ENCODE peak calls at places on chromosomes 2 and 18, in five cellular contexts. O is Peyer's patch; N is GM12891; Y is amniotic stem cell; K is activated naive CD4-positive, alpha-beta T cell treated with anti-CD3 and anti-CD28 coated beads, Interleukin-2, amount 10 ng/mL, durations not matched to agents 7 days and 5 days. D is an unnamed sample.

GRCh38 chr2:225494100-225494459 is 94.6 kb downstream of the NYAP2 start:
- DNase-seq in O (no peak), Y (no peak), K (no peak), N (no peak), D (no peak)

GRCh38 chr18:26159353-26159752 is 25.7 kb downstream of the PSMA8 start:
- DNase-seq in K (no peak), N (no peak), Y (no peak), O (no peak), D (no peak)

GRCh38 chr18:11872479-11873136 is 21.4 kb downstream of the CHMP1B start:
- DNase-seq in N (no peak), Y (no peak), O (no peak), K (no peak), D (no peak)

GRCh38 chr2:163641986-163642385 is 93.8 kb downstream of the FIGN start:
- DNase-seq in K (no peak), Y (no peak), N (no peak), O (no peak), D (no peak)

GRCh38 chr2:119491776-119492525 is 32.3 kb downstream of the SCTR start:
- DNase-seq in O (no peak), N (no peak), Y (no peak), K (no peak), D (no peak)

GRCh38 chr2:241566468-241566867 is 7.9 kb downstream of the BOK start:
- DNase-seq in Y (no peak), O (no peak), N (no peak), K (no peak), D (no peak)

GRCh38 chr2:164803772-164804466 is 37.7 kb downstream of the COBLL1 start:
- DNase-seq in K (no peak), N (no peak), O (no peak), Y (no peak), D (no peak)

GRCh38 chr2:36589230-36589630 is 8.7 kb downstream of the FEZ2 start:
- DNase-seq in Y (no peak), O (no peak), N (no peak), K (no peak), D (no peak)

GRCh38 chr18:79947054-79947755 is 4.2 kb downstream of the SLC66A2 start:
- DNase-seq in N (no peak), K (no peak), Y (no peak), O (no peak), D (no peak)